ENCODE peak calls at places on chromosomes 4 and X, in seven cellular contexts. F, M, H, Z, S, X and I are unnamed samples.

GRCh38 chrX:40213092-40213491 is 115.3 kb upstream of the BCOR start:
- DNase-seq in F (no peak), M (no peak), H (no peak), Z (no peak), S (no peak), X (no peak), I (no peak)

GRCh38 chr4:133095591-133095990 is 53.5 kb upstream of the PCDH10 start:
- DNase-seq in F (no peak), M (no peak), H (no peak), Z (peak), S (no peak), X (no peak), I (no peak)

GRCh38 chr4:128660361-128660964 is 149.0 kb upstream of the JADE1 start:
- DNase-seq in F (no peak), M (no peak), H (no peak), Z (peak), S (no peak), X (peak), I (no peak)

GRCh38 chrX:119734897-119735339 is 23.5 kb upstream of the SOWAHD start:
- DNase-seq in F (no peak), M (no peak), H (no peak), Z (no peak), S (peak), X (no peak), I (no peak)

GRCh38 chr4:22093126-22093525 is 144.6 kb upstream of the KCNIP4 start:
- DNase-seq in F (no peak), M (no peak), H (no peak), Z (no peak), S (no peak), X (no peak), I (no peak)

GRCh38 chr4:91058345-91058744 is 931.2 kb downstream of the CCSER1 start:
- DNase-seq in F (no peak), M (no peak), H (no peak), Z (peak), S (no peak), X (peak), I (peak)

GRCh38 chrX:38660395-38661179 is 99.2 kb downstream of the TSPAN7 start:
- DNase-seq in F (no peak), M (no peak), H (no peak), Z (no peak), S (no peak), X (no peak), I (no peak)

GRCh38 chr4:158929939-158930344 is 161.1 kb downstream of the FNIP2 start:
- DNase-seq in F (no peak), M (no peak), H (peak), Z (no peak), S (no peak), X (no peak), I (no peak)

GRCh38 chr4:144336633-144337032 is 196.1 kb upstream of the GYPA start:
- DNase-seq in F (no peak), M (no peak), H (no peak), Z (no peak), S (no peak), X (no peak), I (no peak)

GRCh38 chr4:49516796-49517195 is 530.7 kb downstream of the CWH43 start:
- DNase-seq in F (no peak), M (no peak), H (no peak), Z (no peak), S (no peak), X (no peak), I (no peak)

GRCh38 chr4:140098481-140099132 is 55.4 kb downstream of the MAML3 start:
- DNase-seq in F (no peak), M (no peak), H (no peak), Z (peak), S (no peak), X (peak), I (peak)

GRCh38 chrX:109472939-109473713 is 8.8 kb downstream of the GUCY2F start:
- DNase-seq in F (peak), M (no peak), H (no peak), Z (peak), S (no peak), X (peak), I (no peak)

GRCh38 chr4:47531241-47531953 is 46.3 kb downstream of the ATP10D start:
- DNase-seq in F (no peak), M (peak), H (peak), Z (peak), S (no peak), X (peak), I (peak)

GRCh38 chr4:8165374-8165896 is 6.8 kb upstream of the ABLIM2 start:
- DNase-seq in F (no peak), M (no peak), H (no peak), Z (no peak), S (no peak), X (no peak), I (no peak)

GRCh38 chr4:84342161-84342560 is 156.9 kb downstream of the NKX6-1 start:
- DNase-seq in F (no peak), M (no peak), H (no peak), Z (no peak), S (no peak), X (no peak), I (no peak)

GRCh38 chr4:176845636-176846035 is 52.9 kb upstream of the VEGFC start:
- DNase-seq in F (no peak), M (no peak), H (no peak), Z (no peak), S (no peak), X (no peak), I (peak)

GRCh38 chrX:134753185-134754008 is 95.1 kb upstream of the PLAC1 start:
- DNase-seq in F (no peak), M (no peak), H (no peak), Z (peak), S (no peak), X (peak), I (no peak)

GRCh38 chr4:185142911-185143595 is at the start of gene SLC25A4:
- DNase-seq in F (peak), M (peak), H (peak), Z (peak), S (peak), X (peak), I (no peak)

GRCh38 chr4:16100833-16101232 is 17.0 kb upstream of the PROM1 start:
- DNase-seq in F (no peak), M (no peak), H (no peak), Z (no peak), S (no peak), X (no peak), I (no peak)

GRCh38 chr4:147760695-147761094 is 28.8 kb downstream of the ARHGAP10 start:
- DNase-seq in F (no peak), M (no peak), H (no peak), Z (no peak), S (peak), X (no peak), I (no peak)

GRCh38 chrX:137479394-137479793 is 86.5 kb upstream of the ZIC3 start:
- DNase-seq in F (no peak), M (no peak), H (no peak), Z (no peak), S (peak), X (no peak), I (no peak)

GRCh38 chrX:39755152-39756032 is 342.4 kb downstream of the BCOR start:
- DNase-seq in F (peak), M (peak), H (no peak), Z (peak), S (peak), X (peak), I (peak)

GRCh38 chr4:82739292-82740190 is 59.1 kb downstream of the SCD5 start:
- DNase-seq in F (peak), M (peak), H (peak), Z (no peak), S (peak), X (peak), I (no peak)

GRCh38 chr4:39544580-39545315 is 17.5 kb upstream of the UGDH start:
- DNase-seq in F (no peak), M (no peak), H (no peak), Z (peak), S (no peak), X (peak), I (no peak)

GRCh38 chr4:167622481-167623240 is 388.4 kb upstream of the SPOCK3 start:
- DNase-seq in F (peak), M (peak), H (no peak), Z (peak), S (peak), X (peak), I (no peak)

GRCh38 chr4:8571702-8572685 is 8.2 kb upstream of the GPR78 start:
- DNase-seq in F (no peak), M (no peak), H (no peak), Z (no peak), S (no peak), X (no peak), I (no peak)

DNA sequence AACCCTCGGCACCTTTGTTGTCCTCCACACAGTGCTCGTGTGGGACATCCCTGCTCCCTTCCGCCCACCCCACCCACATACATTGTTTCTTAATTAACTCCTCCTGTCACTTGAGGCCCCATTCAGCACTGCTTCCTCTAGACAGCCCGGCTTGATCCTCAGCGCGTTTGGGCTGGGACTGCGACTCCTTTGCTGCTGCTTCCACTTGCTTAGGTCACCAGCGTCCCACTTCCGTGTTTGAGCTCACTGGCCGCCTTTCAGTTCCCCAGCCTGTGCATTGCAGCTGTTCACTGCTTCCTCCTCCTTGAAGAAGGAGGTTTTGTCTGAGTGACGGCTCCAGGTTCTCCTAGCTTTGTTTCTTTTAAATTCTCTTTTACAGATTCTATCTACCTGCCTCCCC is 16.1 kb downstream of the RNF4 start:
- DNase-seq in F (no peak), M (peak), H (peak), Z (peak), S (peak), X (no peak), I (no peak)
- H3K27ac ChIP-seq in F (no peak), M (peak), H (peak), Z (no peak), S (peak), X (no peak), I (no peak)

GRCh38 chr4:25856756-25857155 is 6.0 kb downstream of the SEL1L3 start:
- DNase-seq in F (no peak), M (no peak), H (no peak), Z (no peak), S (no peak), X (no peak), I (no peak)
- H3K27ac ChIP-seq in F (no peak), M (no peak), H (no peak), Z (no peak), S (no peak), X (no peak), I (no peak)

GRCh38 chr4:97496298-97496873 is 646.9 kb downstream of the STPG2 start:
- DNase-seq in F (no peak), M (no peak), H (no peak), Z (peak), S (no peak), X (no peak), I (peak)
- H3K27ac ChIP-seq in F (no peak), M (no peak), H (no peak), Z (no peak), S (no peak), X (no peak), I (peak)

DNA sequence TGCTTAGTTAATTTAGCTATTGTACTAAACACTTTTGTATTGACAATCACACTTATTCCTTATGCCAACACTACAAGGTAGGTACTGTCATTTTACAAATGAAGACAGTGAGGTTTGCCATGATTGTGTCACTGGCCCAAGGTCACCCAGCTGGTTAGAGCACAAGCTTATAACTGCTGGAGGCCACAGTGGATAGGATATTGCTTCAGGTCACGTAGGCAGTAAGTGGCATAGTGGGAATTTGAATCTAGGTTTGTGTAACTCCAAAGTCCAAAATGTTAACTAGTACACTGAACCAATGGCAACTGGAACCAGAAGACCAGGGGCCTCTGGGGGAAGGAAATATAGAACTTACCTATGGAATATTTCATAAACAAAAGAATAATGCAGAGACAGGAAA is 21.1 kb upstream of the PITX2 start:
- DNase-seq in F (no peak), M (no peak), H (no peak), Z (no peak), S (no peak), X (no peak), I (no peak)
- H3K27ac ChIP-seq in F (no peak), M (no peak), H (no peak), Z (no peak), S (no peak), X (no peak), I (no peak)

DNA sequence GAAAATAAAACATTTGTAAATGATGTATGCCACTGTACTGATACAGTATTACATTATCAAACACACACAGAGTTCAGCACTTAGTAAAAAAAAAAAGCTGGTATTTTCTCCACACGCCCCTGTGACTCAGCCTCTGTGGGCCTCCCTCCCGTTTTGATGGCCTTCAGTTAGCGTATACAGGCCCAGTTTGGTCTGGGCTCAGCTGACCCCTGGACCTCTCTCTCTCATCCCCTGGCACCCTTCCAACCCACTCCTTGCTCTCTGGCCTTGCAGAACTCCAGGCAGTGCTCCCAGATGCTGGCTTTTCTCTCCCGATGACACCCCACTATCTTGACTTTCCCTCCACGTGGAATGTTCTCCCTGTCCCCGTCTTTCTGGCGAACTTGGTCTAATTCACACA is 89.0 kb upstream of the LIMCH1 start:
- DNase-seq in F (no peak), M (peak), H (no peak), Z (no peak), S (peak), X (no peak), I (no peak)
- H3K27ac ChIP-seq in F (no peak), M (no peak), H (no peak), Z (no peak), S (no peak), X (no peak), I (no peak)

GRCh38 chr4:173374588-173374987 is 3.8 kb downstream of the SAP30 start:
- DNase-seq in F (no peak), M (no peak), H (no peak), Z (no peak), S (no peak), X (no peak), I (no peak)
- H3K27ac ChIP-seq in F (no peak), M (no peak), H (no peak), Z (no peak), S (no peak), X (no peak), I (no peak)

GRCh38 chr4:138030375-138030774 is 211.8 kb downstream of the SLC7A11 start:
- DNase-seq in F (no peak), M (no peak), H (no peak), Z (no peak), S (no peak), X (no peak), I (no peak)

GRCh38 chr4:138039010-138039409 is 203.1 kb downstream of the SLC7A11 start:
- DNase-seq in F (no peak), M (no peak), H (no peak), Z (peak), S (no peak), X (peak), I (no peak)

GRCh38 chr4:138037716-138038115 is 204.4 kb downstream of the SLC7A11 start:
- DNase-seq in F (no peak), M (no peak), H (no peak), Z (peak), S (no peak), X (peak), I (no peak)

GRCh38 chr4:138034871-138035270 is 207.3 kb downstream of the SLC7A11 start:
- DNase-seq in F (no peak), M (no peak), H (no peak), Z (peak), S (no peak), X (peak), I (peak)

DNA sequence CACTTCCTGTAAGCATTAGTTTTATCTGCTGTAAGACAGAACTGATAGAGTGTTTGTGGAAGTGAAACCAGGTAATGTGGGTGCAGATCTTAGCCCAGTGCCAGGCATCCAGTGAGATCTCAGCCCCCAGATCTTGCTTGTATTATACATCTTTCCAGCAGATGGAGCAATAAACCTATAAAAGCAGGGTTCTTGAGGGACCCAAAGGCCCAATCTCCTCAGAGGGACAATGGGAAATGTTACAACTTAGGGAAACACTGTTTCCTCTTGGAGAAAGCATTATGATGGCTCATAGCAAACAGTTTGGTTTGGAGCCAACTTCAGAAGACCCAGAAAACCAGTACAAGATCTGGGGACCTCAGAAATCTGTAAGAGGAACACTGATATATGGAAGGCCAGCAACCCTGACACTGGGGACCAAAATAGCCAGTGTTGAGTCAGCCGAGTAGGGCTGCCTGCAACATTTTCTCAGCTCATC is 206.3 kb downstream of the SLC7A11 start:
- DNase-seq in F (no peak), M (no peak), H (no peak), Z (peak), S (no peak), X (peak), I (peak)
- H3K27ac ChIP-seq in F (no peak), M (no peak), H (no peak), Z (peak), S (no peak), X (peak), I (no peak)

GRCh38 chrX:21758488-21758887 is 572 bp upstream of the SMPX start:
- DNase-seq in F (no peak), M (no peak), H (no peak), Z (no peak), S (no peak), X (no peak), I (no peak)
- H3K27ac ChIP-seq in F (no peak), M (no peak), H (no peak), Z (no peak), S (no peak), X (no peak), I (no peak)

GRCh38 chr4:52931238-52931637 is 69.1 kb downstream of the RASL11B start:
- DNase-seq in F (no peak), M (no peak), H (no peak), Z (no peak), S (no peak), X (no peak), I (no peak)

GRCh38 chr4:52926575-52926974 is 64.5 kb downstream of the RASL11B start:
- DNase-seq in F (no peak), M (no peak), H (no peak), Z (no peak), S (no peak), X (no peak), I (no peak)

GRCh38 chr4:52925531-52925968 is 63.4 kb downstream of the RASL11B start:
- DNase-seq in F (no peak), M (no peak), H (no peak), Z (peak), S (no peak), X (no peak), I (no peak)
- H3K27ac ChIP-seq in F (no peak), M (no peak), H (no peak), Z (no peak), S (no peak), X (no peak), I (no peak)